ENCODE peak calls at places on chromosome 18, in seven cellular contexts. J is fibroblast of lung; G is lower lobe of right lung; T is tibial nerve; F is WTC11; H is stimulated activated CD4-positive, alpha-beta T cell treated with anti-CD3 and anti-CD28 coated beads, Interleukin-4, amount 100 ng/mL, for 48 hours; V is stimulated activated CD8-positive, alpha-beta memory T cell treated with anti-CD3 and anti-CD28 coated beads, Interleukin-7, amount 100 ng/mL, for 1 hour. C is an unnamed sample.

GRCh38 chr18:46281185-46282176 is 177.3 kb downstream of the HAUS1 start:
- DNase-seq in J (peak), G (peak), T (peak), F (peak), H (peak), V (peak), C (peak)

GRCh38 chr18:49019446-49020045 is 68.8 kb upstream of the SMAD7 start:
- DNase-seq in J (peak), G (no peak), T (no peak), F (no peak), H (no peak), V (no peak), C (no peak)

GRCh38 chr18:63322246-63322645 is 2.7 kb upstream of the BCL2 start:
- DNase-seq in J (no peak), G (no peak), T (no peak), F (no peak), H (no peak), V (no peak), C (no peak)

GRCh38 chr18:46369323-46369722 is 265.1 kb downstream of the HAUS1 start:
- DNase-seq in J (no peak), G (no peak), T (no peak), F (peak), H (no peak), V (no peak), C (peak)

GRCh38 chr18:65990944-65991708 is 240.3 kb downstream of the CDH7 start:
- DNase-seq in J (no peak), G (no peak), T (no peak), F (no peak), H (no peak), V (no peak), C (no peak)

GRCh38 chr18:79579807-79580480 is 99.7 kb upstream of the CTDP1 start:
- DNase-seq in J (no peak), G (peak), T (no peak), F (no peak), H (no peak), V (no peak), C (no peak)

GRCh38 chr18:12911025-12911927 is 27.2 kb upstream of the PTPN2 start:
- DNase-seq in J (peak), G (peak), T (no peak), F (peak), H (peak), V (peak), C (peak)

GRCh38 chr18:54671291-54671881 is 80.3 kb downstream of the DYNAP start:
- DNase-seq in J (peak), G (no peak), T (no peak), F (no peak), H (no peak), V (no peak), C (peak)

GRCh38 chr18:74796928-74797576 is 199.4 kb downstream of the ZNF407 start:
- DNase-seq in J (peak), G (no peak), T (no peak), F (no peak), H (no peak), V (no peak), C (peak)

GRCh38 chr18:21074336-21075323 is 37.0 kb downstream of the ROCK1 start:
- DNase-seq in J (no peak), G (no peak), T (no peak), F (no peak), H (no peak), V (no peak), C (no peak)